ENCODE peak calls at places on chromosomes 12 and 14, in eight cellular contexts. Q, O, H, X, M, B, I and C are unnamed samples.

GRCh38 chr12:26119391-26119981 is 5.4 kb downstream of the BHLHE41 start:
- DNase-seq in M (no peak), O (peak; percentile 62), H (no peak), X (no peak), B (no peak), Q (no peak), I (no peak), C (no peak)

GRCh38 chr12:89160716-89161123 is 191.6 kb downstream of the DUSP6 start:
- DNase-seq in X (peak; percentile 15), O (no peak), M (peak; percentile 55), I (no peak), B (no peak), H (peak; percentile 30), Q (no peak), C (no peak)

GRCh38 chr12:47087088-47087688 is 7.4 kb upstream of the AMIGO2 start:
- DNase-seq in B (no peak), Q (no peak), X (no peak), M (no peak), I (no peak), H (no peak), O (no peak), C (no peak)

GRCh38 chr14:64725879-64726584 is 21.8 kb downstream of the PLEKHG3 start:
- DNase-seq in X (no peak), M (no peak), O (peak; percentile 63), I (no peak), Q (no peak), B (no peak), H (peak; percentile 54), C (no peak)

GRCh38 chr12:65998031-65998430 is 132.5 kb downstream of the LLPH start:
- DNase-seq in M (no peak), B (no peak), X (no peak), H (no peak), Q (no peak), I (no peak), O (no peak), C (no peak)

GRCh38 chr12:15728118-15728598 is 61.0 kb downstream of the EPS8 start:
- DNase-seq in Q (no peak), X (no peak), H (peak; percentile 62), O (no peak), B (no peak), M (no peak), I (no peak), C (peak; percentile 34)

GRCh38 chr14:101855958-101856357 is 94.4 kb downstream of the PPP2R5C start:
- DNase-seq in B (no peak), X (no peak), O (no peak), I (no peak), Q (no peak), M (no peak), H (no peak), C (no peak)

GRCh38 chr12:97968641-97969171 is 506.1 kb downstream of the RMST start:
- DNase-seq in I (no peak), B (no peak), M (no peak), Q (no peak), O (no peak), H (no peak), X (no peak), C (no peak)

GRCh38 chr12:112179341-112179740 is 54.0 kb downstream of the TRAFD1 start:
- DNase-seq in H (no peak), Q (no peak), O (no peak), M (no peak), B (no peak), X (no peak), I (no peak), C (no peak)

GRCh38 chr14:54048311-54048710 is 91.7 kb upstream of the BMP4 start:
- DNase-seq in Q (no peak), M (no peak), I (no peak), H (no peak), X (peak; percentile 31), B (no peak), O (no peak), C (no peak)

GRCh38 chr14:105865266-105865903 is 339.0 kb downstream of the TMEM121 start:
- DNase-seq in X (no peak), H (peak; percentile 58), I (no peak), B (peak; percentile 48), O (no peak), M (peak; percentile 10), Q (peak; percentile 15), C (no peak)

GRCh38 chr12:1815814-1816729 is 4.3 kb upstream of the LRTM2 start:
- DNase-seq in Q (no peak), M (no peak), H (no peak), B (no peak), I (no peak), X (no peak), O (no peak), C (no peak)

GRCh38 chr14:38367922-38368321 is 112.0 kb upstream of the CLEC14A start:
- DNase-seq in X (no peak), O (no peak), I (no peak), B (no peak), M (no peak), H (no peak), Q (no peak), C (no peak)

GRCh38 chr12:57712671-57713070 is 18.7 kb downstream of the OS9 start:
- DNase-seq in O (no peak), M (no peak), H (no peak), X (no peak), I (no peak), B (no peak), Q (no peak), C (no peak)

GRCh38 chr14:28773917-28774691 is 7.5 kb downstream of the FOXG1 start:
- DNase-seq in M (no peak), H (no peak), I (no peak), B (no peak), O (peak; percentile 94), X (no peak), Q (no peak), C (no peak)

GRCh38 chr14:99757331-99758070 is 35.7 kb upstream of the EML1 start:
- DNase-seq in O (no peak), Q (no peak), B (no peak), M (no peak), I (peak; percentile 93), H (peak; percentile 97), X (no peak), C (peak; percentile 98)

GRCh38 chr14:66120402-66120801 is 365.8 kb upstream of the CCDC196 start:
- DNase-seq in I (no peak), X (no peak), H (no peak), M (no peak), Q (no peak), O (no peak), B (no peak), C (no peak)

GRCh38 chr12:111274820-111275219 is 94.1 kb downstream of the PHETA1 start:
- DNase-seq in B (no peak), H (peak; percentile 78), O (peak; percentile 61), Q (no peak), I (no peak), M (no peak), X (no peak), C (no peak)

GRCh38 chr12:10613334-10614055 is at the start of gene MAGOHB:
- DNase-seq in B (peak; percentile 100), M (peak; percentile 96), H (peak; percentile 88), O (peak; percentile 98), X (peak; percentile 98), Q (peak; percentile 98), I (peak; percentile 76), C (peak; percentile 79)
- TF ChIP-seq CTCF in B (no peak), M (no peak), H (no peak), O (no peak), X (peak; percentile 30), Q (peak; percentile 27), I (no peak), C (no peak)

GRCh38 chr12:113910751-113911272 is 55.3 kb downstream of the RBM19 start:
- DNase-seq in X (no peak), H (no peak), I (no peak), Q (no peak), B (no peak), O (no peak), M (no peak), C (no peak)

GRCh38 chr12:113914176-113914575 is 51.9 kb downstream of the RBM19 start:
- DNase-seq in H (no peak), O (no peak), M (no peak), I (no peak), X (no peak), Q (no peak), B (no peak), C (no peak)

GRCh38 chr12:113909776-113910420 is 56.2 kb downstream of the RBM19 start:
- DNase-seq in H (peak; percentile 57), X (no peak), M (no peak), O (no peak), B (no peak), I (no peak), Q (no peak), C (no peak)

GRCh38 chr12:113912761-113913295 is 53.3 kb downstream of the RBM19 start:
- DNase-seq in I (peak; percentile 36), M (peak; percentile 51), X (peak; percentile 58), Q (peak; percentile 78), H (peak; percentile 93), B (peak; percentile 60), O (peak; percentile 90), C (no peak)

GRCh38 chr12:113911971-113912760 is 54.0 kb downstream of the RBM19 start:
- DNase-seq in O (no peak), H (no peak), Q (no peak), M (no peak), B (no peak), X (no peak), I (no peak), C (no peak)
- H3K36me3 ChIP-seq in O (peaks cover 4% of the 10 kb centered on the region), H (peaks cover 16% of the 10 kb centered on the region), Q (no peaks in the 10 kb centered on the region), M (no peaks in the 10 kb centered on the region), B (peaks cover 37% of the 10 kb centered on the region), X (no peaks in the 10 kb centered on the region), I (peaks cover 20% of the 10 kb centered on the region), C (no peaks in the 10 kb centered on the region)

GRCh38 chr14:69430306-69430939 is 31.9 kb downstream of the SLC39A9 start:
- DNase-seq in H (no peak), B (no peak), M (no peak), Q (no peak), O (no peak), I (no peak), X (no peak), C (no peak)
- TF ChIP-seq CTCF in H (no peak), B (no peak), M (no peak), Q (no peak), O (no peak), I (no peak), X (no peak), C (no peak)

DNA sequence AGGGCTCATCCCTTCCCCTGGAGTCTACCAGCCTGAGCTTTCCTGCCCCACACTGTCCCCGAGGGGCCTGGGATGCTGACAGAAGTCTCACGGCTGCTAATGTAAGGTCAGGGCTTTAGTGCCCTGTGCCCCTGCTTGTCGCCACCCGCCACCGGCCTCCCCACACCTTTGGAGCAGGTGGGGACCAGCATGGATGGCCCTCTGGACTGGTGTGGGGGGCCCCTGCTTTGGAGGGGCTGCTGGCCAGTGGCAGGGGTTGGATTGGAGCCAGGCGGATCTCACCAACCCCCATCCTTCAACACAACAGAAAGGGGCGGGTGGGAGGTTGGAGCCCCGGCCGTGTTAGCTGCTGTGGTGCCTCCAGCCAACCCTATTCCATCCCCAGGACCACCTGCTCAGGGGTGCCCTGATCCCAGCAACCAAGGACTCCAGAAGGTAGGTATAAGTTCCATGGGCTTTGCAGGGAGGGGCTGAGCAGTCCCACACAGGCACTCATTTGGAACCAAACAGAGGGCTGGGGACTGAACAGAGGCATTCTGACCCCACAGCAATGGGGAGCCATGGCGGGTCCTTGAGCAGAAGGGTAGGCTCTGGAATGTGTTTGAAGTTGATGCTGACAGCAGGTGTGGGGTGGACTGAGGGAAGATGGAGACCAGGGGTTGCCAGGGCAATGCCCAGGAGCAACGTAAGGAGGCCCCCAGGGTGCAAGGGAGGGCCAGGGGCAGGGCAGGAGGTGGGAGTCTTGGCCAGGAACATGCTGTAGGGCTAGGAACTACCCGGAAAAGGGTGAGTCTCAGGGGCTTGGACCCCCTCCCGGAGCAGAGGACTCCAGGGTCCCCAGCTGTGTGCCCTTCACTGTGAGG is 145.1 kb upstream of the C14orf180 start:
- DNase-seq in B (no peak), Q (no peak), O (no peak), H (peak; percentile 50), I (no peak), X (no peak), M (no peak), C (no peak)
- H3K36me3 ChIP-seq in B (no peaks in the 10 kb centered on the region), Q (no peaks in the 10 kb centered on the region), O (no peaks in the 10 kb centered on the region), H (no peaks in the 10 kb centered on the region), I (no peaks in the 10 kb centered on the region), X (no peaks in the 10 kb centered on the region), M (no peaks in the 10 kb centered on the region), C (no peaks in the 10 kb centered on the region)